ENCODE peak calls at places on chromosomes 12 and 14, in nine cellular contexts. One of them, this sample, is unnamed.

GRCh38 chr12:102963796-102964195 is 6.3 kb downstream of the ASCL1 start:
- DNase-seq in dorsolateral prefrontal cortex: no peak
- DNase-seq in Peyer's patch: no peak
- DNase-seq in tibial nerve: no peak
- DNase-seq in fibroblast of the aortic adventitia: no peak
- DNase-seq in OCI-LY7: no peak
- DNase-seq in mammary epithelial cell: no peak
- DNase-seq in lung: no peak
- DNase-seq in right atrium auricular region: no peak
- DNase-seq in this sample: no peak

GRCh38 chr12:89918172-89918880 is 209.7 kb upstream of the ATP2B1 start:
- DNase-seq in lung: no peak
- DNase-seq in Peyer's patch: no peak
- DNase-seq in dorsolateral prefrontal cortex: no peak
- DNase-seq in tibial nerve: no peak
- DNase-seq in right atrium auricular region: no peak
- DNase-seq in mammary epithelial cell: no peak
- DNase-seq in fibroblast of the aortic adventitia: no peak
- DNase-seq in OCI-LY7: no peak
- DNase-seq in this sample: no peak

GRCh38 chr14:54686219-54686870 is 119.4 kb downstream of the SAMD4A start:
- DNase-seq in mammary epithelial cell: no peak
- DNase-seq in right atrium auricular region: peak
- DNase-seq in Peyer's patch: no peak
- DNase-seq in tibial nerve: peak
- DNase-seq in lung: no peak
- DNase-seq in fibroblast of the aortic adventitia: peak
- DNase-seq in dorsolateral prefrontal cortex: no peak
- DNase-seq in OCI-LY7: no peak
- DNase-seq in this sample: no peak

GRCh38 chr12:40999212-40999611 is 188.9 kb upstream of the PDZRN4 start:
- DNase-seq in OCI-LY7: no peak
- DNase-seq in lung: no peak
- DNase-seq in Peyer's patch: no peak
- DNase-seq in mammary epithelial cell: no peak
- DNase-seq in fibroblast of the aortic adventitia: no peak
- DNase-seq in right atrium auricular region: no peak
- DNase-seq in tibial nerve: no peak
- DNase-seq in dorsolateral prefrontal cortex: no peak
- DNase-seq in this sample: no peak

GRCh38 chr12:70637686-70638085 is 457 bp upstream of the PTPRB start:
- DNase-seq in OCI-LY7: no peak
- DNase-seq in right atrium auricular region: no peak
- DNase-seq in dorsolateral prefrontal cortex: no peak
- DNase-seq in tibial nerve: no peak
- DNase-seq in lung: no peak
- DNase-seq in Peyer's patch: no peak
- DNase-seq in mammary epithelial cell: no peak
- DNase-seq in fibroblast of the aortic adventitia: no peak
- DNase-seq in this sample: no peak

GRCh38 chr12:51318846-51319570 is 5.0 kb downstream of the BIN2 start:
- DNase-seq in lung: peak
- DNase-seq in dorsolateral prefrontal cortex: no peak
- DNase-seq in Peyer's patch: peak
- DNase-seq in OCI-LY7: peak
- DNase-seq in tibial nerve: no peak
- DNase-seq in fibroblast of the aortic adventitia: no peak
- DNase-seq in mammary epithelial cell: no peak
- DNase-seq in right atrium auricular region: no peak
- DNase-seq in this sample: no peak

GRCh38 chr12:1830401-1830845 is 10.1 kb downstream of the LRTM2 start:
- DNase-seq in Peyer's patch: no peak
- DNase-seq in fibroblast of the aortic adventitia: no peak
- DNase-seq in tibial nerve: no peak
- DNase-seq in mammary epithelial cell: no peak
- DNase-seq in OCI-LY7: no peak
- DNase-seq in lung: no peak
- DNase-seq in right atrium auricular region: no peak
- DNase-seq in dorsolateral prefrontal cortex: no peak
- DNase-seq in this sample: no peak

GRCh38 chr14:65945333-65945732 is 532.8 kb downstream of the FUT8 start:
- DNase-seq in lung: no peak
- DNase-seq in mammary epithelial cell: no peak
- DNase-seq in right atrium auricular region: no peak
- DNase-seq in tibial nerve: no peak
- DNase-seq in Peyer's patch: no peak
- DNase-seq in dorsolateral prefrontal cortex: no peak
- DNase-seq in fibroblast of the aortic adventitia: no peak
- DNase-seq in OCI-LY7: no peak
- DNase-seq in this sample: no peak

GRCh38 chr14:88170333-88170732 is 152.7 kb downstream of the KCNK10 start:
- DNase-seq in lung: no peak
- DNase-seq in fibroblast of the aortic adventitia: no peak
- DNase-seq in OCI-LY7: no peak
- DNase-seq in tibial nerve: no peak
- DNase-seq in right atrium auricular region: no peak
- DNase-seq in mammary epithelial cell: no peak
- DNase-seq in dorsolateral prefrontal cortex: no peak
- DNase-seq in Peyer's patch: no peak
- DNase-seq in this sample: no peak

GRCh38 chr14:36221097-36221496 is 44.6 kb upstream of the PTCSC3 start:
- DNase-seq in lung: no peak
- DNase-seq in fibroblast of the aortic adventitia: no peak
- DNase-seq in Peyer's patch: no peak
- DNase-seq in mammary epithelial cell: no peak
- DNase-seq in right atrium auricular region: no peak
- DNase-seq in dorsolateral prefrontal cortex: no peak
- DNase-seq in tibial nerve: no peak
- DNase-seq in OCI-LY7: no peak
- DNase-seq in this sample: no peak

GRCh38 chr12:81297606-81298005 is 219.7 kb downstream of the ACSS3 start:
- DNase-seq in Peyer's patch: no peak
- DNase-seq in OCI-LY7: no peak
- DNase-seq in lung: no peak
- DNase-seq in fibroblast of the aortic adventitia: no peak
- DNase-seq in right atrium auricular region: no peak
- DNase-seq in tibial nerve: no peak
- DNase-seq in mammary epithelial cell: no peak
- DNase-seq in dorsolateral prefrontal cortex: no peak
- DNase-seq in this sample: no peak

GRCh38 chr14:71300474-71301359 is 393.5 kb downstream of the PCNX1 start:
- DNase-seq in right atrium auricular region: no peak
- DNase-seq in lung: no peak
- DNase-seq in Peyer's patch: no peak
- DNase-seq in OCI-LY7: no peak
- DNase-seq in fibroblast of the aortic adventitia: peak
- DNase-seq in dorsolateral prefrontal cortex: no peak
- DNase-seq in tibial nerve: no peak
- DNase-seq in mammary epithelial cell: no peak
- DNase-seq in this sample: no peak

GRCh38 chr12:32171211-32171610 is 64.6 kb downstream of the BICD1 start:
- DNase-seq in fibroblast of the aortic adventitia: no peak
- DNase-seq in OCI-LY7: no peak
- DNase-seq in Peyer's patch: no peak
- DNase-seq in tibial nerve: no peak
- DNase-seq in lung: no peak
- DNase-seq in dorsolateral prefrontal cortex: no peak
- DNase-seq in mammary epithelial cell: no peak
- DNase-seq in right atrium auricular region: no peak
- DNase-seq in this sample: no peak

GRCh38 chr12:59873136-59873535 is 277.3 kb downstream of the SLC16A7 start:
- DNase-seq in Peyer's patch: no peak
- DNase-seq in right atrium auricular region: no peak
- DNase-seq in fibroblast of the aortic adventitia: no peak
- DNase-seq in tibial nerve: no peak
- DNase-seq in dorsolateral prefrontal cortex: no peak
- DNase-seq in OCI-LY7: no peak
- DNase-seq in mammary epithelial cell: peak
- DNase-seq in lung: no peak
- DNase-seq in this sample: no peak

GRCh38 chr14:51109651-51110050 is 14.7 kb upstream of the TRIM9 start:
- DNase-seq in right atrium auricular region: no peak
- DNase-seq in dorsolateral prefrontal cortex: no peak
- DNase-seq in tibial nerve: no peak
- DNase-seq in lung: no peak
- DNase-seq in OCI-LY7: no peak
- DNase-seq in fibroblast of the aortic adventitia: no peak
- DNase-seq in Peyer's patch: no peak
- DNase-seq in mammary epithelial cell: no peak
- DNase-seq in this sample: no peak

GRCh38 chr14:68397827-68398226 is 395.0 kb downstream of the ZFP36L1 start:
- DNase-seq in Peyer's patch: no peak
- DNase-seq in fibroblast of the aortic adventitia: peak
- DNase-seq in lung: no peak
- DNase-seq in dorsolateral prefrontal cortex: no peak
- DNase-seq in right atrium auricular region: no peak
- DNase-seq in tibial nerve: no peak
- DNase-seq in mammary epithelial cell: no peak
- DNase-seq in OCI-LY7: no peak
- DNase-seq in this sample: no peak

GRCh38 chr12:14768823-14769405 is 34.4 kb downstream of the WBP11 start:
- DNase-seq in dorsolateral prefrontal cortex: no peak
- DNase-seq in lung: no peak
- DNase-seq in mammary epithelial cell: peak
- DNase-seq in right atrium auricular region: no peak
- DNase-seq in fibroblast of the aortic adventitia: peak
- DNase-seq in OCI-LY7: peak
- DNase-seq in Peyer's patch: no peak
- DNase-seq in tibial nerve: no peak
- DNase-seq in this sample: no peak

GRCh38 chr12:120316798-120317257 is 10.8 kb downstream of the PLA2G1B start:
- DNase-seq in mammary epithelial cell: peak
- DNase-seq in right atrium auricular region: no peak
- DNase-seq in dorsolateral prefrontal cortex: no peak
- DNase-seq in OCI-LY7: no peak
- DNase-seq in fibroblast of the aortic adventitia: no peak
- DNase-seq in tibial nerve: no peak
- DNase-seq in Peyer's patch: no peak
- DNase-seq in lung: no peak
- DNase-seq in this sample: no peak

GRCh38 chr14:105281354-105282097 is 19.3 kb downstream of the BRF1 start:
- DNase-seq in mammary epithelial cell: peak
- DNase-seq in lung: no peak
- DNase-seq in Peyer's patch: no peak
- DNase-seq in OCI-LY7: peak
- DNase-seq in tibial nerve: no peak
- DNase-seq in right atrium auricular region: no peak
- DNase-seq in fibroblast of the aortic adventitia: peak
- DNase-seq in dorsolateral prefrontal cortex: no peak
- DNase-seq in this sample: peak

GRCh38 chr12:13187399-13187798 is 9.1 kb upstream of the EMP1 start:
- DNase-seq in lung: no peak
- DNase-seq in mammary epithelial cell: peak
- DNase-seq in right atrium auricular region: no peak
- DNase-seq in dorsolateral prefrontal cortex: no peak
- DNase-seq in fibroblast of the aortic adventitia: peak
- DNase-seq in tibial nerve: no peak
- DNase-seq in Peyer's patch: no peak
- DNase-seq in OCI-LY7: no peak
- DNase-seq in this sample: peak

DNA sequence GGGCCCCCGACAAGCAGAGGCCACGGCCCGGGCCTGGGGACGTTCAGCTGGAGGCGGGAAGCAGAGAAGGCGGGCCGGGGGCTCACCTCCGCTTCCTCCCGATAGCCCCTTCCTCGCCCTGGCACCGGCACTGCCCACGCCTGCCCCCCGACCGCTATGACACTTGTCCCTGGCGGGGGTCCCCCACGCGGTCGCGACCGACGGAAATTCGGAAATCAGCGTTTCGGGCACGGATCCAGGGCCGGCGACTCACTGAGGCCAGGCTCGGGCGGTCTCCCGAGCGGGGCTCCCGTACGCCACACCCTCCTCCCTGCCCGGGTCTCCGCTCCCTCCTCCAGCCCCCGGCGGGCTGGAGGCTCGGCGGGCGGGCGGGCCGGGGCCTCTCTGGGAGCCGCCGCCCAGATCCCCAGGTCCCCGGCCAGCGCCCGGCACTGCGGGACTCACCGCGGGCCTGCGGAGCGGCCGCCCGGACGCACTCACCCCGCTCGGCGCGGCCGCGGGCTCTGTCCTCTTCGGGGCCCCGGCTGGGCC is 552 bp downstream of the PITPNM2 start:
- DNase-seq in fibroblast of the aortic adventitia: no peak
- DNase-seq in Peyer's patch: no peak
- DNase-seq in tibial nerve: no peak
- DNase-seq in OCI-LY7: no peak
- DNase-seq in lung: no peak
- DNase-seq in right atrium auricular region: no peak
- DNase-seq in dorsolateral prefrontal cortex: no peak
- DNase-seq in mammary epithelial cell: no peak
- DNase-seq in this sample: no peak
- H3K4me3 ChIP-seq in fibroblast of the aortic adventitia: peak
- H3K4me3 ChIP-seq in Peyer's patch: peak
- H3K4me3 ChIP-seq in tibial nerve: peak
- H3K4me3 ChIP-seq in OCI-LY7: peak
- H3K4me3 ChIP-seq in lung: peak
- H3K4me3 ChIP-seq in right atrium auricular region: peak
- H3K4me3 ChIP-seq in dorsolateral prefrontal cortex: peak
- H3K4me3 ChIP-seq in mammary epithelial cell: peak
- H3K4me3 ChIP-seq in this sample: peak

GRCh38 chr12:126617312-126617711 is 1552.1 kb downstream of the AACS start:
- DNase-seq in tibial nerve: no peak
- DNase-seq in mammary epithelial cell: no peak
- DNase-seq in OCI-LY7: no peak
- DNase-seq in lung: no peak
- DNase-seq in dorsolateral prefrontal cortex: no peak
- DNase-seq in Peyer's patch: no peak
- DNase-seq in fibroblast of the aortic adventitia: no peak
- DNase-seq in right atrium auricular region: no peak
- DNase-seq in this sample: no peak
- TF ChIP-seq CTCF in tibial nerve: no peak
- TF ChIP-seq CTCF in mammary epithelial cell: no peak
- TF ChIP-seq CTCF in OCI-LY7: peak
- TF ChIP-seq CTCF in lung: no peak
- TF ChIP-seq CTCF in dorsolateral prefrontal cortex: peak
- TF ChIP-seq CTCF in Peyer's patch: no peak
- TF ChIP-seq CTCF in fibroblast of the aortic adventitia: no peak
- TF ChIP-seq CTCF in right atrium auricular region: peak
- TF ChIP-seq CTCF in this sample: peak

GRCh38 chr14:103095210-103095778 is 769 bp downstream of the EXOC3L4 start:
- DNase-seq in lung: no peak
- DNase-seq in right atrium auricular region: no peak
- DNase-seq in OCI-LY7: no peak
- DNase-seq in tibial nerve: no peak
- DNase-seq in fibroblast of the aortic adventitia: no peak
- DNase-seq in mammary epithelial cell: no peak
- DNase-seq in Peyer's patch: no peak
- DNase-seq in dorsolateral prefrontal cortex: no peak
- DNase-seq in this sample: no peak
- H3K4me3 ChIP-seq in lung: no peak
- H3K4me3 ChIP-seq in right atrium auricular region: no peak
- H3K4me3 ChIP-seq in OCI-LY7: no peak
- H3K4me3 ChIP-seq in tibial nerve: no peak
- H3K4me3 ChIP-seq in fibroblast of the aortic adventitia: no peak
- H3K4me3 ChIP-seq in mammary epithelial cell: no peak
- H3K4me3 ChIP-seq in Peyer's patch: peak
- H3K4me3 ChIP-seq in dorsolateral prefrontal cortex: no peak
- H3K4me3 ChIP-seq in this sample: no peak

DNA sequence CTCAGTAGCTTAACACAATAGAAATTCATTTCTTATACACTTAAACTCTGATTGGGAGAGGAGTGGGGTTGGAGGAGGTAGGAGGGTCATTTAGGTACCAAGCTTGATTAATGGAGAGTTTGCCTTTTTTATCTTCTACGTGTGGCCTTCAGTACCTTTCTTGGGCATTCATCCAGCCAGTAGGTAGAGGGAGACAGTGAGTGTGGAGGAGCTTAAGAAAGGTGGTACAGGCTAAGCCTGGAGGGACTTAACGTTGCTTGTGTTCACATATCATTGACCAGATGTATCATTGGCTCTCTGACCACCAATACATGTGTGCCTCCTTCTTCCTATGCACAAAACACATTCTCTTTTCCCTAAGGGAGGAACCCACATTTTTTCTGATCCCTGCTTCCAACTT is 232.9 kb upstream of the CRY1 start:
- DNase-seq in mammary epithelial cell: no peak
- DNase-seq in Peyer's patch: no peak
- DNase-seq in lung: no peak
- DNase-seq in OCI-LY7: peak
- DNase-seq in right atrium auricular region: no peak
- DNase-seq in tibial nerve: no peak
- DNase-seq in fibroblast of the aortic adventitia: no peak
- DNase-seq in dorsolateral prefrontal cortex: no peak
- DNase-seq in this sample: no peak
- TF ChIP-seq CTCF in mammary epithelial cell: no peak
- TF ChIP-seq CTCF in Peyer's patch: no peak
- TF ChIP-seq CTCF in lung: no peak
- TF ChIP-seq CTCF in OCI-LY7: no peak
- TF ChIP-seq CTCF in right atrium auricular region: no peak
- TF ChIP-seq CTCF in tibial nerve: no peak
- TF ChIP-seq CTCF in fibroblast of the aortic adventitia: no peak
- TF ChIP-seq CTCF in dorsolateral prefrontal cortex: no peak
- TF ChIP-seq CTCF in this sample: no peak